ENCODE peak calls at places on chromosomes 13 and 19, in four cellular contexts. One of them, this sample, is unnamed.

GRCh38 chr19:49981603-49982593 is 20.9 kb upstream of the SIGLEC11 start:
- DNase-seq in mammary epithelial cell: no peak
- DNase-seq in CD8-positive, alpha-beta T cell: no peak
- DNase-seq in body of pancreas: no peak
- DNase-seq in this sample: no peak

GRCh38 chr13:106477303-106477702 is 58.2 kb downstream of the EFNB2 start:
- DNase-seq in mammary epithelial cell: no peak
- DNase-seq in CD8-positive, alpha-beta T cell: no peak
- DNase-seq in body of pancreas: no peak
- DNase-seq in this sample: no peak

GRCh38 chr19:44512326-44513298 is 12.3 kb upstream of the ZNF180 start:
- DNase-seq in mammary epithelial cell: peak
- DNase-seq in CD8-positive, alpha-beta T cell: no peak
- DNase-seq in body of pancreas: no peak
- DNase-seq in this sample: peak

GRCh38 chr13:81760316-81760715 is 1419.4 kb upstream of the SPRY2 start:
- DNase-seq in mammary epithelial cell: no peak
- DNase-seq in CD8-positive, alpha-beta T cell: no peak
- DNase-seq in body of pancreas: no peak
- DNase-seq in this sample: no peak

GRCh38 chr19:46610851-46611770 is 10.0 kb downstream of the CALM3 start:
- DNase-seq in mammary epithelial cell: no peak
- DNase-seq in CD8-positive, alpha-beta T cell: no peak
- DNase-seq in body of pancreas: no peak
- DNase-seq in this sample: no peak

GRCh38 chr19:7370546-7370945 is 21.8 kb downstream of the ARHGEF18 start:
- DNase-seq in mammary epithelial cell: no peak
- DNase-seq in CD8-positive, alpha-beta T cell: no peak
- DNase-seq in body of pancreas: no peak
- DNase-seq in this sample: no peak

GRCh38 chr19:46495789-46496099 is at the start of gene PNMA8B:
- DNase-seq in mammary epithelial cell: peak
- DNase-seq in CD8-positive, alpha-beta T cell: no peak
- DNase-seq in body of pancreas: peak
- DNase-seq in this sample: peak

GRCh38 chr13:95185851-95186250 is 115.4 kb downstream of the ABCC4 start:
- DNase-seq in mammary epithelial cell: no peak
- DNase-seq in CD8-positive, alpha-beta T cell: peak
- DNase-seq in body of pancreas: no peak
- DNase-seq in this sample: no peak

GRCh38 chr13:39952244-39953233 is 297.1 kb downstream of the COG6 start:
- DNase-seq in mammary epithelial cell: no peak
- DNase-seq in CD8-positive, alpha-beta T cell: no peak
- DNase-seq in body of pancreas: no peak
- DNase-seq in this sample: peak

GRCh38 chr13:37457594-37457993 is 141.0 kb downstream of the POSTN start:
- DNase-seq in mammary epithelial cell: no peak
- DNase-seq in CD8-positive, alpha-beta T cell: no peak
- DNase-seq in body of pancreas: no peak
- DNase-seq in this sample: peak